ENCODE peak calls at places on chromosomes 6 and 20, in ten cellular contexts. O is fibroblast of lung; X is adipocyte; D is LNCaP clone FGC; G is substantia nigra; J is activated CD4-positive, alpha-beta memory T cell treated with anti-CD3 and anti-CD28 coated beads for 36 hours; M is WERI-Rb-1; U is T-helper 9 cell; I is CD8-positive, alpha-beta T cell; S is activated T-helper 2 cell treated with anti-CD3 and anti-CD28 coated beads, Interferon-gamma antibody, Interleukin-2, Interleukin-4, amounts not matched to agents 10 μg/mL and 5 μg/mL and 100 μg/mL, durations not matched to agents 14 hours and 24 hours and 36 hours. N is an unnamed sample.

GRCh38 chr20:32289661-32290431 is 12.4 kb downstream of the KIF3B start:
- DNase-seq in O (no peak), X (no peak), D (no peak), G (no peak), J (no peak), M (no peak), U (no peak), I (no peak), S (no peak), N (no peak)

GRCh38 chr6:37820713-37821069 is 1.2 kb downstream of the ZFAND3 start:
- DNase-seq in O (no peak), X (peak; percentile 44), D (no peak), G (no peak), J (no peak), M (no peak), U (no peak), I (no peak), S (no peak), N (no peak)

GRCh38 chr6:48584846-48585245 is 473.8 kb upstream of the PTCHD4 start:
- DNase-seq in O (no peak), X (no peak), D (no peak), G (no peak), J (no peak), M (no peak), U (no peak), I (no peak), S (no peak), N (no peak)

GRCh38 chr6:26249959-26250805 is 114.8 kb upstream of the BTN3A2 start:
- DNase-seq in O (peak; percentile 84), X (peak; percentile 77), D (no peak), G (peak; percentile 9), J (peak; percentile 84), M (no peak), U (peak; percentile 52), I (peak; percentile 65), S (peak; percentile 74), N (peak; percentile 73)

GRCh38 chr6:25405442-25405841 is 126.3 kb downstream of the CARMIL1 start:
- DNase-seq in O (no peak), X (no peak), D (no peak), G (no peak), J (no peak), M (no peak), U (no peak), I (no peak), S (no peak), N (no peak)

GRCh38 chr20:45469336-45470261 is at the start of gene WFDC2:
- DNase-seq in O (no peak), X (no peak), D (no peak), G (no peak), J (no peak), M (peak; percentile 75), U (no peak), I (no peak), S (no peak), N (no peak)

GRCh38 chr6:34412054-34412453 is 13.8 kb downstream of the RPS10 start:
- DNase-seq in O (peak; percentile 22), X (no peak), D (no peak), G (peak; percentile 42), J (no peak), M (no peak), U (no peak), I (no peak), S (no peak), N (no peak)

GRCh38 chr6:141117869-141118268 is 1014.9 kb upstream of the GJE1 start:
- DNase-seq in O (no peak), X (peak; percentile 27), D (no peak), G (no peak), J (no peak), M (no peak), U (no peak), I (no peak), S (no peak), N (no peak)

GRCh38 chr6:113855500-113856010 is 1.6 kb upstream of the MARCKS start:
- DNase-seq in O (peak; percentile 58), X (peak; percentile 65), D (no peak), G (peak; percentile 67), J (no peak), M (peak; percentile 59), U (no peak), I (no peak), S (no peak), N (peak; percentile 55)

GRCh38 chr20:57060407-57061057 is 205.9 kb downstream of the BMP7 start:
- DNase-seq in O (no peak), X (no peak), D (no peak), G (no peak), J (no peak), M (no peak), U (no peak), I (no peak), S (no peak), N (no peak)

GRCh38 chr6:14665827-14666724 is 548.5 kb downstream of the CD83 start:
- DNase-seq in O (peak; percentile 97), X (peak; percentile 70), D (no peak), G (no peak), J (peak; percentile 84), M (no peak), U (no peak), I (no peak), S (no peak), N (peak; percentile 100)